ENCODE peak calls at places on chromosomes 13 and 19, in eight cellular contexts. N, J, D, O, T, H, K and R are unnamed samples.

GRCh38 chr19:56837892-56838679 is 2.4 kb downstream of the PEG3 start:
- DNase-seq in O (peak; percentile 81), D (peak; percentile 85), N (no peak), K (no peak), H (no peak), T (peak; percentile 83), J (peak; percentile 32), R (peak; percentile 32)

GRCh38 chr13:75425216-75426009 is 56.6 kb downstream of the TBC1D4 start:
- DNase-seq in N (no peak), K (no peak), D (no peak), J (no peak), H (no peak), T (no peak), O (no peak), R (no peak)

GRCh38 chr13:32125221-32125621 is 93.6 kb downstream of the FRY start:
- DNase-seq in N (no peak), H (no peak), T (no peak), K (no peak), D (no peak), J (peak; percentile 48), O (no peak), R (no peak)

GRCh38 chr13:23985846-23986245 is 88.5 kb upstream of the C1QTNF9B start:
- DNase-seq in O (peak; percentile 65), J (no peak), D (no peak), K (no peak), H (no peak), N (no peak), T (no peak), R (no peak)

GRCh38 chr13:49098198-49098597 is 121.9 kb upstream of the MLNR start:
- DNase-seq in O (no peak), D (no peak), K (no peak), H (no peak), N (peak; percentile 81), J (peak; percentile 98), T (no peak), R (no peak)

GRCh38 chr19:10352764-10353671 is 13.6 kb upstream of the ICAM3 start:
- DNase-seq in J (no peak), N (no peak), D (peak; percentile 17), O (peak; percentile 97), T (peak; percentile 93), H (peak; percentile 55), K (peak; percentile 95), R (no peak)

GRCh38 chr19:39187552-39187943 is 9.2 kb upstream of the NCCRP1 start:
- DNase-seq in K (no peak), N (no peak), O (no peak), D (no peak), H (no peak), T (no peak), J (no peak), R (no peak)

GRCh38 chr13:83450586-83450985 is 431.7 kb downstream of the SLITRK1 start:
- DNase-seq in D (no peak), N (no peak), K (no peak), T (no peak), O (no peak), J (peak; percentile 27), H (no peak), R (no peak)

GRCh38 chr13:36421447-36421846 is 10.8 kb upstream of the CCNA1 start:
- DNase-seq in N (no peak), K (no peak), T (no peak), D (no peak), J (peak; percentile 83), H (no peak), O (no peak), R (no peak)

GRCh38 chr13:47764817-47765216 is 236.3 kb downstream of the SUCLA2 start:
- DNase-seq in T (no peak), O (no peak), K (no peak), D (no peak), N (no peak), H (no peak), J (no peak), R (no peak)

GRCh38 chr19:40528533-40529092 is 48.1 kb upstream of the SHKBP1 start:
- DNase-seq in H (no peak), O (no peak), K (no peak), J (no peak), D (no peak), T (no peak), N (no peak), R (no peak)

GRCh38 chr19:40529093-40529954 is 47.3 kb upstream of the SHKBP1 start:
- DNase-seq in H (peak; percentile 86), K (peak; percentile 93), T (peak; percentile 88), D (peak; percentile 91), N (peak; percentile 78), J (peak; percentile 79), O (peak; percentile 88), R (peak; percentile 91)

GRCh38 chr19:40534148-40534547 is 42.5 kb upstream of the SHKBP1 start:
- DNase-seq in D (no peak), O (no peak), K (no peak), J (no peak), N (no peak), T (no peak), H (no peak), R (no peak)

GRCh38 chr19:40530091-40530901 is 46.4 kb upstream of the SHKBP1 start:
- DNase-seq in T (no peak), O (peak; percentile 72), K (peak; percentile 81), H (peak; percentile 62), D (peak; percentile 42), J (no peak), N (no peak), R (peak; percentile 21)

GRCh38 chr19:40533508-40533907 is 43.2 kb upstream of the SHKBP1 start:
- DNase-seq in O (no peak), J (no peak), D (no peak), H (no peak), N (no peak), T (no peak), K (no peak), R (no peak)
- TF ChIP-seq CTCF in O (no peak), J (peak; percentile 31), D (no peak), H (no peak), N (peak; percentile 45), T (no peak), K (no peak), R (no peak)

GRCh38 chr19:44163789-44164188 is 1.1 kb upstream of the ZNF226 start:
- DNase-seq in K (no peak), O (no peak), N (no peak), J (no peak), H (no peak), T (no peak), D (no peak), R (no peak)
- TF ChIP-seq CTCF in K (no peak), O (no peak), N (no peak), J (no peak), H (no peak), T (no peak), D (no peak), R (no peak)

DNA sequence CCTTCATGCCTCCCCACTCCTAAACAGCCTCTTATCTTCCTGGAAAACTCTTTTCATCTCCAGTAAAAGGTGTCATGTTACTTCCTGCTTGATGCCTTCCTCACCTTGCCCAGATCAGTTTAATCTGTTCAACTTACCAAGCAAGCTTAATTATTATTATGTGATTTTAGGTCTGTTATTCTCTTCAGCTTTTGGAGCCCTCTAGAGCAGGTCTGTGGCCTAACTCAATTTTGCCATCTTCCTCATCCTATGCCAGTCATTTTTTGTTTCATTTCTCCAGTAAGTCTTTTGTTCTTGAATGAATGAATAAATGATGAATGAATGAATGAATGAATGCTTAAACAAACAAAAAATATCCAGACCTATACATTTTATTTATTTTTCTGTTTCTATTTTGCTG is 528.3 kb downstream of the DCT start:
- DNase-seq in T (no peak), N (no peak), O (no peak), H (no peak), D (no peak), J (peak; percentile 33), K (no peak), R (no peak)
- TF ChIP-seq CTCF in T (peak; percentile 6), N (no peak), O (no peak), H (no peak), D (no peak), J (peak; percentile 35), K (no peak), R (no peak)

DNA sequence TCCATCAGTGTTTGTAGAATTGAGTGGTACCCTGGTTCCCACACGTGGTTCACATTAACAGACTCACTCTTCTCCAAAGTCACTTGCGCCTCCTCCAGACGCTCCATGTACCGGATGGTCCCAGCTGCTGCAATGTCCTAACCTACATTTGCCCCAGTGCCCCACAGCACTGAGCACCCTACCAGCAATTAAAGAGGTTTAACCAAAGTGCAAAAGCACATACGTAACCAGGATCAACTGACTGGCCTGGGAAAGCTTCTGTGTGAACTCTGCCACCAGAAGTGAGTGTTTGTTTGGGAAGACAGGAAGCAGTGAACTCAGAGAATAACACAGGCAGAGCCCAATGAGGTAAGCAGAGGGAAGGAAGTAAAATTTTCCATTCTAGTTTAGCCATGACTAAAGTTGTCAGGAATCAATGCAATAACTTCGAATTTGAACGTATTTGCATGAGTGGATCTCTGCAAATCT is 7.3 kb upstream of the MEDAG start:
- DNase-seq in O (no peak), J (peak; percentile 98), N (no peak), H (no peak), T (no peak), K (no peak), D (no peak), R (peak; percentile 16)
- TF ChIP-seq CTCF in O (no peak), J (no peak), N (no peak), H (no peak), T (no peak), K (no peak), D (no peak), R (no peak)

DNA sequence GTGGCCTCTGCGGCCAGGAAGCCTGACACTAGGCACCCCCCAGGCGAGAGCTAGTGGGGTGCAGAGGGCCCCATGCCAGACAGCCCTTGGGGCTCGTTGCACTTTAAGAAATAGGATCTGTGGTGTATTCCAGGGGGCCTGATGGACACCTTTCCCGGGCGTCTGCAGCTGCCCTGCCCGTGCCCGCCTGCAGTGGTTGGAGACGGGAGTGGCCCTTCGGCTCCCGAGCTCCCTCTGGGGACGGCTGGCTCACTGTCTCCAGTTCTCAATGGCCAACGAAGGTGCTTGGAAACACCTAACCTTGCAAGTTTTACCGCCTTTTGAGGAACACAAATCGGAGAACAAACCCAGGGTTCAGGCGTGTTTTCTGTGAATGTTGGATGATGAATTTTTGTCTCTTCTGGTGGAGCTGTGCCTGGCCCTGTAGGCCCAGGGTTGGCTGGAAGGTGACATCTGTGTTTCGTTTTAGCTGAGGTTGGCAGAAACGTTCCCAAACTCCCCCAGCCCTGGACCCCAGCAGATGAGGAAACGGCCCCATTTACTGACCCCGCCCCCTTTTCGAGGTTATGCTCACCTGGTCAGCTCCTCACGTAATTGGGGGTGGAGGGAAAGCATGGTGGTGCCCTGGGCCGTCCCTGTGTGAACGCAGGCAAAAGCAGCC is 17.4 kb upstream of the NPAS1 start:
- DNase-seq in O (no peak), D (no peak), N (no peak), H (no peak), K (peak; percentile 44), J (no peak), T (no peak), R (no peak)
- TF ChIP-seq CTCF in O (no peak), D (no peak), N (peak; percentile 11), H (no peak), K (no peak), J (no peak), T (peak; percentile 32), R (no peak)

GRCh38 chr19:18161691-18162039 is 8.7 kb downstream of the PIK3R2 start:
- DNase-seq in J (no peak), K (no peak), D (no peak), H (no peak), N (no peak), O (no peak), T (no peak), R (no peak)
- TF ChIP-seq CTCF in J (no peak), K (no peak), D (no peak), H (no peak), N (no peak), O (peak; percentile 23), T (no peak), R (no peak)